ENCODE peak calls at places on chromosome 9, in six cellular contexts. One of them, this sample, is unnamed.

GRCh38 chr9:75170898-75171360 is 82.6 kb downstream of the OSTF1 start:
- DNase-seq in amygdala: no peak
- DNase-seq in body of pancreas: no peak
- DNase-seq in endothelial cell: no peak
- DNase-seq in NCI-H1436: no peak
- DNase-seq in COLO829: no peak
- DNase-seq in this sample: no peak

GRCh38 chr9:84296146-84296843 is 44.3 kb downstream of the SLC28A3 start:
- DNase-seq in COLO829: peak
- DNase-seq in NCI-H1436: no peak
- DNase-seq in amygdala: no peak
- DNase-seq in body of pancreas: no peak
- DNase-seq in endothelial cell: no peak
- DNase-seq in this sample: no peak

GRCh38 chr9:37593877-37594448 is 1.6 kb upstream of the TOMM5 start:
- DNase-seq in NCI-H1436: no peak
- DNase-seq in endothelial cell: no peak
- DNase-seq in COLO829: no peak
- DNase-seq in amygdala: no peak
- DNase-seq in body of pancreas: no peak
- DNase-seq in this sample: no peak

GRCh38 chr9:86353591-86354047 is 591 bp downstream of the TUT7 start:
- DNase-seq in body of pancreas: peak
- DNase-seq in NCI-H1436: peak
- DNase-seq in amygdala: no peak
- DNase-seq in COLO829: peak
- DNase-seq in endothelial cell: no peak
- DNase-seq in this sample: no peak

GRCh38 chr9:85118990-85119755 is 449.6 kb downstream of the NTRK2 start:
- DNase-seq in COLO829: no peak
- DNase-seq in body of pancreas: no peak
- DNase-seq in NCI-H1436: no peak
- DNase-seq in amygdala: no peak
- DNase-seq in endothelial cell: no peak
- DNase-seq in this sample: no peak

GRCh38 chr9:91071185-91071990 is 269.8 kb downstream of the SYK start:
- DNase-seq in amygdala: no peak
- DNase-seq in endothelial cell: no peak
- DNase-seq in COLO829: no peak
- DNase-seq in body of pancreas: no peak
- DNase-seq in NCI-H1436: no peak
- DNase-seq in this sample: no peak

GRCh38 chr9:135095470-135096407 is 8.3 kb downstream of the OLFM1 start:
- DNase-seq in body of pancreas: no peak
- DNase-seq in COLO829: no peak
- DNase-seq in amygdala: no peak
- DNase-seq in endothelial cell: no peak
- DNase-seq in NCI-H1436: peak
- DNase-seq in this sample: peak

GRCh38 chr9:127835930-127836586 is 18.4 kb downstream of the ENG start:
- DNase-seq in body of pancreas: no peak
- DNase-seq in COLO829: no peak
- DNase-seq in endothelial cell: no peak
- DNase-seq in NCI-H1436: no peak
- DNase-seq in amygdala: no peak
- DNase-seq in this sample: no peak

GRCh38 chr9:135814421-135814820 is 92.9 kb downstream of the CAMSAP1 start:
- DNase-seq in NCI-H1436: no peak
- DNase-seq in amygdala: no peak
- DNase-seq in COLO829: no peak
- DNase-seq in endothelial cell: no peak
- DNase-seq in body of pancreas: no peak
- DNase-seq in this sample: no peak

GRCh38 chr9:121949364-121949763 is 143.7 kb downstream of the TTLL11 start:
- DNase-seq in body of pancreas: no peak
- DNase-seq in NCI-H1436: no peak
- DNase-seq in amygdala: no peak
- DNase-seq in COLO829: no peak
- DNase-seq in endothelial cell: no peak
- DNase-seq in this sample: no peak

GRCh38 chr9:68619636-68620035 is 79.0 kb upstream of the TMEM252 start:
- DNase-seq in NCI-H1436: no peak
- DNase-seq in body of pancreas: no peak
- DNase-seq in COLO829: no peak
- DNase-seq in endothelial cell: no peak
- DNase-seq in amygdala: no peak
- DNase-seq in this sample: peak

GRCh38 chr9:93139365-93140182 is 5.5 kb upstream of the NINJ1 start:
- DNase-seq in endothelial cell: no peak
- DNase-seq in body of pancreas: no peak
- DNase-seq in COLO829: no peak
- DNase-seq in amygdala: no peak
- DNase-seq in NCI-H1436: no peak
- DNase-seq in this sample: no peak

GRCh38 chr9:125886365-125886764 is 139.2 kb downstream of the PBX3 start:
- DNase-seq in endothelial cell: no peak
- DNase-seq in NCI-H1436: no peak
- DNase-seq in amygdala: no peak
- DNase-seq in body of pancreas: no peak
- DNase-seq in COLO829: no peak
- DNase-seq in this sample: no peak

GRCh38 chr9:69771775-69772418 is 12.1 kb upstream of the PTAR1 start:
- DNase-seq in COLO829: no peak
- DNase-seq in NCI-H1436: no peak
- DNase-seq in endothelial cell: no peak
- DNase-seq in amygdala: no peak
- DNase-seq in body of pancreas: no peak
- DNase-seq in this sample: no peak